ENCODE peak calls at places on chromosomes 13 and 19, in five cellular contexts. One of them, this sample, is unnamed. For H3K4me1, the result is how much of the 10 kb centered on the place peaks cover.

GRCh38 chr19:4816388-4817165 is 14.9 kb downstream of the TICAM1 start:
- DNase-seq in Peyer's patch: no peak
- DNase-seq in OCI-LY7: no peak
- DNase-seq in GM23248: no peak
- DNase-seq in effector memory CD4-positive, alpha-beta T cell: no peak
- DNase-seq in this sample: no peak

GRCh38 chr19:29549105-29550070 is 23.6 kb downstream of the VSTM2B start:
- DNase-seq in GM23248: no peak
- DNase-seq in effector memory CD4-positive, alpha-beta T cell: no peak
- DNase-seq in OCI-LY7: no peak
- DNase-seq in Peyer's patch: no peak
- DNase-seq in this sample: no peak

GRCh38 chr19:28949535-28949934 is 263.4 kb downstream of the UQCRFS1 start:
- DNase-seq in Peyer's patch: no peak
- DNase-seq in effector memory CD4-positive, alpha-beta T cell: no peak
- DNase-seq in OCI-LY7: no peak
- DNase-seq in GM23248: no peak
- DNase-seq in this sample: no peak

GRCh38 chr13:99316657-99317244 is 9.6 kb upstream of the GPR183 start:
- DNase-seq in Peyer's patch: no peak
- DNase-seq in GM23248: no peak
- DNase-seq in effector memory CD4-positive, alpha-beta T cell: no peak
- DNase-seq in OCI-LY7: no peak
- DNase-seq in this sample: no peak

GRCh38 chr13:34156841-34157365 is 339.0 kb downstream of the RFC3 start:
- DNase-seq in Peyer's patch: no peak
- DNase-seq in OCI-LY7: no peak
- DNase-seq in effector memory CD4-positive, alpha-beta T cell: no peak
- DNase-seq in GM23248: peak
- DNase-seq in this sample: no peak

GRCh38 chr19:17394891-17395415 is 957 bp upstream of the CCDC194 start:
- DNase-seq in effector memory CD4-positive, alpha-beta T cell: peak
- DNase-seq in OCI-LY7: peak
- DNase-seq in GM23248: peak
- DNase-seq in Peyer's patch: peak
- DNase-seq in this sample: peak

GRCh38 chr19:17236831-17237543 is 8.7 kb downstream of the NR2F6 start:
- DNase-seq in effector memory CD4-positive, alpha-beta T cell: no peak
- DNase-seq in OCI-LY7: no peak
- DNase-seq in GM23248: no peak
- DNase-seq in Peyer's patch: no peak
- DNase-seq in this sample: no peak

GRCh38 chr13:77437267-77437666 is 98.2 kb upstream of the SCEL start:
- DNase-seq in OCI-LY7: no peak
- DNase-seq in GM23248: no peak
- DNase-seq in effector memory CD4-positive, alpha-beta T cell: no peak
- DNase-seq in Peyer's patch: no peak
- DNase-seq in this sample: no peak

GRCh38 chr13:97485328-97485727 is 51.4 kb downstream of the RAP2A start:
- DNase-seq in OCI-LY7: no peak
- DNase-seq in GM23248: no peak
- DNase-seq in Peyer's patch: no peak
- DNase-seq in effector memory CD4-positive, alpha-beta T cell: no peak
- DNase-seq in this sample: no peak

GRCh38 chr13:60370343-60370742 is 26.7 kb upstream of the TDRD3 start:
- DNase-seq in GM23248: no peak
- DNase-seq in OCI-LY7: no peak
- DNase-seq in Peyer's patch: no peak
- DNase-seq in effector memory CD4-positive, alpha-beta T cell: no peak
- DNase-seq in this sample: peak

GRCh38 chr19:18999896-19000620 is 33.3 kb downstream of the SUGP2 start:
- DNase-seq in OCI-LY7: no peak
- DNase-seq in Peyer's patch: no peak
- DNase-seq in GM23248: peak
- DNase-seq in effector memory CD4-positive, alpha-beta T cell: no peak
- DNase-seq in this sample: no peak

GRCh38 chr13:102651392-102651791 is 43.5 kb downstream of the METTL21C start:
- DNase-seq in effector memory CD4-positive, alpha-beta T cell: no peak
- DNase-seq in Peyer's patch: no peak
- DNase-seq in GM23248: peak
- DNase-seq in OCI-LY7: no peak
- DNase-seq in this sample: no peak

DNA sequence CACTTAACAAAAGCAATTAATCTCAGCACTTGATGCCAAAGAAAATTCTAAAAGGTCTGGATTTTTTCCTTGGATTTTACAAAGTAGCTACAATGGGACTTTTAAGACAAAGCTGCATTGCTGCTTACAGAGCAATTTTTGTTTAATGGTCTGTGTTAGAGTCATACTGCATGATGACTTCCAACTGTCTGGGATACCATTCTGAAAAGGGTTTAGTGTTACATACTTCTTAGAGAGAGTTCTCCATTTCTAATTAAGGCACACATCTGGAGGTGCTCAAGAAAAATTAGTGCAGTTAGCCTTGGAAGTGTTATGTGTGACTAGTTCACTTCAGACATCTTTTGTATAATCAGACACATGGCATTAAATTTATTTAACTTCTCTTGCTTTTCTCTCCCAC is 35.0 kb downstream of the USPL1 start:
- DNase-seq in effector memory CD4-positive, alpha-beta T cell: no peak
- DNase-seq in Peyer's patch: no peak
- DNase-seq in OCI-LY7: no peak
- DNase-seq in GM23248: no peak
- DNase-seq in this sample: no peak
- H3K4me1 ChIP-seq in effector memory CD4-positive, alpha-beta T cell: under half
- H3K4me1 ChIP-seq in Peyer's patch: under half
- H3K4me1 ChIP-seq in OCI-LY7: under half
- H3K4me1 ChIP-seq in GM23248: under half
- H3K4me1 ChIP-seq in this sample: under half

GRCh38 chr19:39399684-39400465 is 6.8 kb upstream of the ZFP36 start:
- DNase-seq in GM23248: no peak
- DNase-seq in effector memory CD4-positive, alpha-beta T cell: no peak
- DNase-seq in Peyer's patch: no peak
- DNase-seq in OCI-LY7: no peak
- DNase-seq in this sample: no peak

GRCh38 chr19:39401549-39402416 is 4.9 kb upstream of the ZFP36 start:
- DNase-seq in OCI-LY7: peak
- DNase-seq in Peyer's patch: peak
- DNase-seq in effector memory CD4-positive, alpha-beta T cell: peak
- DNase-seq in GM23248: peak
- DNase-seq in this sample: peak

GRCh38 chr19:39403331-39404312 is 3.0 kb upstream of the ZFP36 start:
- DNase-seq in Peyer's patch: peak
- DNase-seq in OCI-LY7: peak
- DNase-seq in effector memory CD4-positive, alpha-beta T cell: peak
- DNase-seq in GM23248: peak
- DNase-seq in this sample: peak

GRCh38 chr19:39402417-39403297 is 4.0 kb upstream of the ZFP36 start:
- DNase-seq in effector memory CD4-positive, alpha-beta T cell: peak
- DNase-seq in OCI-LY7: peak
- DNase-seq in GM23248: peak
- DNase-seq in Peyer's patch: peak
- DNase-seq in this sample: peak

GRCh38 chr19:39400997-39401548 is 5.6 kb upstream of the ZFP36 start:
- DNase-seq in Peyer's patch: no peak
- DNase-seq in effector memory CD4-positive, alpha-beta T cell: no peak
- DNase-seq in OCI-LY7: peak
- DNase-seq in GM23248: no peak
- DNase-seq in this sample: no peak
- H3K27ac ChIP-seq in Peyer's patch: peak
- H3K27ac ChIP-seq in effector memory CD4-positive, alpha-beta T cell: peak
- H3K27ac ChIP-seq in OCI-LY7: peak
- H3K27ac ChIP-seq in GM23248: peak
- H3K27ac ChIP-seq in this sample: peak

DNA sequence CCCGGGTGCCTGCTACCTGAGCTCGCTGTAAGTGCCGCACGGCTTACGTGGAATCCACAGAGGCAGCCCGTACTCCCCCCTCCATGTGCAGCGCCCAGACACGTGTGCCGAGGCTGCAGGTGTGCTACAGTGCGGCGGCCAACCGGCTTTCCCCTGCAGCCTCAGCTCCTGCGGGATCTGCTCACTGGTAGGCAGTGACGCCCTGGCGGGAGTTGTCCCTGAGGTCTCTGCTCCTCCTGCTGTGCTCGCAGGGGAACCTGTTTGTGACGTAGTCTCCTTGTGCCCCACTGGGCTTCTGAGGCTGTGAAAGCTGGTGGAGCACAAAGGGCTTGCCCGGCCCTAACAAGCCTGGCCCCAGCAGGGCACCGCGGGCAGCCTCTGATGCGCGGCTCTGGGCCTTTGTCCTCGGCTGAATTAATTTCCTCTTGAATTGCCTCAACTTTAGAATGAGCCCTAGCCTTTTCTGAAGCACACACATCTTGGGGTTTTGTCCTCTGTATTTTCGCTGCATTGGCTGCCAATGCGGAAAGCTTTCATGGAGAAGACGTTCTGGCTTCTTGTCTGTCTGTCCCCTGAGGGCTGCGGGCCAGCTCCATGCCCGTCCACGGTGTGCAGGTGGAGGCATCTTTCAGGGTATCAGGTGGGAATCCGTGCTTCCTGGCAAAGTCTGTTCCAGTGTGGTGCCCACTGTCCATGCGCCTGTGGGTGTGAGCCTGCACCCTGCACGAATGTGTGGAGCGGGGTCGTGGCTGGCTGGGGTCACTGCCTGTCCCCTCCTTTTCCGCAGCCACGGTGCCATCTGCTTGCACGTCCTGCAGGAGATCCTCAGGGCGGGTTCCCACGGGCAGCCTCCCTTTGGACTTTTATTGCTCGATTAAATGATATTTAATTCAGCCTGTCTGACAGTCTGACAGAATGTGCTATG is 77.3 kb upstream of the MCF2L start:
- DNase-seq in Peyer's patch: no peak
- DNase-seq in GM23248: no peak
- DNase-seq in effector memory CD4-positive, alpha-beta T cell: no peak
- DNase-seq in OCI-LY7: no peak
- DNase-seq in this sample: no peak
- H3K4me1 ChIP-seq in Peyer's patch: under half
- H3K4me1 ChIP-seq in GM23248: under half
- H3K4me1 ChIP-seq in effector memory CD4-positive, alpha-beta T cell: under half
- H3K4me1 ChIP-seq in OCI-LY7: under half
- H3K4me1 ChIP-seq in this sample: under half

GRCh38 chr19:15430526-15431120 is 11.8 kb upstream of the AKAP8L start:
- DNase-seq in OCI-LY7: no peak
- DNase-seq in Peyer's patch: no peak
- DNase-seq in effector memory CD4-positive, alpha-beta T cell: no peak
- DNase-seq in GM23248: peak
- DNase-seq in this sample: no peak

GRCh38 chr19:15433519-15434069 is 14.8 kb upstream of the AKAP8L start:
- DNase-seq in GM23248: no peak
- DNase-seq in Peyer's patch: no peak
- DNase-seq in effector memory CD4-positive, alpha-beta T cell: no peak
- DNase-seq in OCI-LY7: no peak
- DNase-seq in this sample: no peak

GRCh38 chr19:15432629-15433518 is 14.1 kb upstream of the AKAP8L start:
- DNase-seq in GM23248: peak
- DNase-seq in effector memory CD4-positive, alpha-beta T cell: peak
- DNase-seq in OCI-LY7: peak
- DNase-seq in Peyer's patch: peak
- DNase-seq in this sample: peak

GRCh38 chr19:15431396-15432017 is 12.7 kb upstream of the AKAP8L start:
- DNase-seq in effector memory CD4-positive, alpha-beta T cell: no peak
- DNase-seq in Peyer's patch: no peak
- DNase-seq in GM23248: no peak
- DNase-seq in OCI-LY7: no peak
- DNase-seq in this sample: no peak

DNA sequence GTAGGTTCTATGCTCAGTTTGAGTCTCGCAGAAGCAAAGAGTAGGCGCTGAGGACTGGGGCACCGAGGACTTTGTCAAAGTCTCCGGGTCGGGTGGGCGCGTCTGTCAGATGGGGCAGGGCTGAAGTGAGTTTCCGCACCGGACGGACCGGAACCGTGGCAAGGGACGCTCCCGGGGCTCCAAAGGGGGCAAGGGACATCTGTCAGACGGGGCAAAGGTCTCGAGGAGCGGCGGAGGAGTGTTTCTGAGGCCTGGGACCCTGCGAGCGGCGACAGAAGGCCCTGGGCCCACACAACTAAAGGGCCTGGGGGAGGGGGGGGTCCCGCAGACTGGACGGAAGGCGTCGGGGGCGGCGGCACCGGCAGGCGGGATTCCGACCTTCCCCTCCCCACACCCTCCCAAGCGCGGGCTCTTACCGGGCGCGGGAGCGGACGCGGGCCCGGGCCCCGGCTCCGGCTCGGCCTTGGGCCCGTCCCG is 13.3 kb upstream of the AKAP8L start:
- DNase-seq in GM23248: peak
- DNase-seq in OCI-LY7: peak
- DNase-seq in Peyer's patch: no peak
- DNase-seq in effector memory CD4-positive, alpha-beta T cell: no peak
- DNase-seq in this sample: no peak
- H3K27ac ChIP-seq in GM23248: peak
- H3K27ac ChIP-seq in OCI-LY7: peak
- H3K27ac ChIP-seq in Peyer's patch: peak
- H3K27ac ChIP-seq in effector memory CD4-positive, alpha-beta T cell: peak
- H3K27ac ChIP-seq in this sample: peak

GRCh38 chr19:13466697-13467096 is 39.6 kb downstream of the CACNA1A start:
- DNase-seq in Peyer's patch: no peak
- DNase-seq in effector memory CD4-positive, alpha-beta T cell: no peak
- DNase-seq in OCI-LY7: no peak
- DNase-seq in GM23248: no peak
- DNase-seq in this sample: no peak
- H3K4me1 ChIP-seq in Peyer's patch: under half
- H3K4me1 ChIP-seq in effector memory CD4-positive, alpha-beta T cell: under half
- H3K4me1 ChIP-seq in OCI-LY7: under half
- H3K4me1 ChIP-seq in GM23248: under half
- H3K4me1 ChIP-seq in this sample: under half

DNA sequence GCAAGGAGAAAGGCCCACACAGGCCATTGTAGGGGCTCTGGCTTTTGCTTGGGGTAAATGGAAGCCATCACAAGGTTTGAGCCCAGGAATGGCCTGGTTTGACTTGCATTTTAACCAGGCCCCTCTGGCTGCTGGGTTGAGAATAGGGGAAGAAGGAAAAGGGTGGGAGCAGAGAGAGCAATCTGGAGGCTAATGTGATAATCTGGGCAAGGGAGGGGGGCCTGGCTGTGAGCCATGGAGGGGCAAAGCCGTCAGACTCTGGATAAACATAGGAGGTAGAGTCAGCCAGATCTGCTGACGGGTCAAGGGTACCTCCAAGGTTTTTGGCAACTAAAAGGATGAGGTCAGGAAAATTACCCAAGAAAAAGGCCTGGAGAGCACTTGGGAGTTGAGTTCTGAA is 41.6 kb downstream of the RFX2 start:
- DNase-seq in effector memory CD4-positive, alpha-beta T cell: no peak
- DNase-seq in Peyer's patch: no peak
- DNase-seq in GM23248: no peak
- DNase-seq in OCI-LY7: no peak
- DNase-seq in this sample: no peak
- H3K27ac ChIP-seq in effector memory CD4-positive, alpha-beta T cell: no peak
- H3K27ac ChIP-seq in Peyer's patch: no peak
- H3K27ac ChIP-seq in GM23248: no peak
- H3K27ac ChIP-seq in OCI-LY7: no peak
- H3K27ac ChIP-seq in this sample: no peak

This sample was measured in CD4-positive, alpha-beta memory T cell.